ENCODE peak calls at places on chromosomes 6 and 20, in four cellular contexts. One of them, this sample, is unnamed.

GRCh38 chr20:10673176-10673830 is 496 bp downstream of the JAG1 start:
- DNase-seq in pancreas: peak; percentile 85
- DNase-seq in CD8-positive, alpha-beta T cell: no peak
- DNase-seq in adrenal gland: no peak
- DNase-seq in this sample: peak; percentile 17

GRCh38 chr6:149233056-149233715 is 84.3 kb upstream of the TAB2 start:
- DNase-seq in adrenal gland: no peak
- DNase-seq in pancreas: no peak
- DNase-seq in CD8-positive, alpha-beta T cell: peak; percentile 31
- DNase-seq in this sample: no peak

GRCh38 chr6:2524090-2524489 is 226.6 kb downstream of the MYLK4 start:
- DNase-seq in CD8-positive, alpha-beta T cell: no peak
- DNase-seq in adrenal gland: no peak
- DNase-seq in pancreas: no peak
- DNase-seq in this sample: no peak

GRCh38 chr6:25404693-25405169 is 125.6 kb downstream of the CARMIL1 start:
- DNase-seq in adrenal gland: no peak
- DNase-seq in CD8-positive, alpha-beta T cell: peak; percentile 32
- DNase-seq in pancreas: no peak
- DNase-seq in this sample: no peak

GRCh38 chr6:40397287-40398033 is 189.7 kb downstream of the LRFN2 start:
- DNase-seq in CD8-positive, alpha-beta T cell: no peak
- DNase-seq in adrenal gland: no peak
- DNase-seq in pancreas: no peak
- DNase-seq in this sample: no peak

GRCh38 chr20:36035720-36036119 is 67.3 kb downstream of the CNBD2 start:
- DNase-seq in pancreas: no peak
- DNase-seq in adrenal gland: no peak
- DNase-seq in CD8-positive, alpha-beta T cell: no peak
- DNase-seq in this sample: no peak

GRCh38 chr6:41713161-41713649 is 22.2 kb downstream of the TFEB start:
- DNase-seq in pancreas: peak; percentile 90
- DNase-seq in CD8-positive, alpha-beta T cell: no peak
- DNase-seq in adrenal gland: peak; percentile 70
- DNase-seq in this sample: no peak

GRCh38 chr6:21500314-21500713 is 93.2 kb upstream of the SOX4 start:
- DNase-seq in adrenal gland: no peak
- DNase-seq in CD8-positive, alpha-beta T cell: no peak
- DNase-seq in pancreas: no peak
- DNase-seq in this sample: peak; percentile 44

GRCh38 chr6:29702519-29703103 is 20.6 kb upstream of the HLA-F start:
- DNase-seq in pancreas: peak; percentile 80
- DNase-seq in adrenal gland: no peak
- DNase-seq in CD8-positive, alpha-beta T cell: peak; percentile 69
- DNase-seq in this sample: peak; percentile 91

GRCh38 chr20:51966296-51966971 is 164.1 kb upstream of the SALL4 start:
- DNase-seq in pancreas: no peak
- DNase-seq in CD8-positive, alpha-beta T cell: no peak
- DNase-seq in adrenal gland: peak; percentile 43
- DNase-seq in this sample: peak; percentile 61

GRCh38 chr6:135280375-135281136 is 99.4 kb downstream of the MYB start:
- DNase-seq in CD8-positive, alpha-beta T cell: no peak
- DNase-seq in pancreas: no peak
- DNase-seq in adrenal gland: no peak
- DNase-seq in this sample: no peak

GRCh38 chr20:4555188-4555893 is 166.4 kb upstream of the PRND start:
- DNase-seq in CD8-positive, alpha-beta T cell: no peak
- DNase-seq in adrenal gland: no peak
- DNase-seq in pancreas: no peak
- DNase-seq in this sample: peak; percentile 27

GRCh38 chr20:12056836-12057235 is 139.1 kb downstream of the BTBD3 start:
- DNase-seq in pancreas: no peak
- DNase-seq in adrenal gland: no peak
- DNase-seq in CD8-positive, alpha-beta T cell: no peak
- DNase-seq in this sample: peak; percentile 18

GRCh38 chr20:57153238-57153905 is 113.1 kb downstream of the BMP7 start:
- DNase-seq in pancreas: no peak
- DNase-seq in CD8-positive, alpha-beta T cell: no peak
- DNase-seq in adrenal gland: no peak
- DNase-seq in this sample: no peak

GRCh38 chr6:160024152-160024551 is 55.3 kb downstream of the IGF2R start:
- DNase-seq in pancreas: no peak
- DNase-seq in CD8-positive, alpha-beta T cell: no peak
- DNase-seq in adrenal gland: no peak
- DNase-seq in this sample: no peak

GRCh38 chr20:44702776-44703175 is 12.4 kb upstream of the CCN5 start:
- DNase-seq in adrenal gland: peak; percentile 96
- DNase-seq in pancreas: peak; percentile 51
- DNase-seq in CD8-positive, alpha-beta T cell: no peak
- DNase-seq in this sample: no peak

GRCh38 chr6:94190030-94190429 is 770.7 kb upstream of the EPHA7 start:
- DNase-seq in adrenal gland: no peak
- DNase-seq in pancreas: no peak
- DNase-seq in CD8-positive, alpha-beta T cell: no peak
- DNase-seq in this sample: no peak

GRCh38 chr6:93779086-93779858 is 359.9 kb upstream of the EPHA7 start:
- DNase-seq in CD8-positive, alpha-beta T cell: no peak
- DNase-seq in pancreas: no peak
- DNase-seq in adrenal gland: no peak
- DNase-seq in this sample: no peak

GRCh38 chr6:56002336-56002735 is 126.9 kb upstream of the BMP5 start:
- DNase-seq in adrenal gland: no peak
- DNase-seq in CD8-positive, alpha-beta T cell: no peak
- DNase-seq in pancreas: no peak
- DNase-seq in this sample: no peak

GRCh38 chr6:90468080-90468479 is 118.8 kb downstream of the MAP3K7 start:
- DNase-seq in CD8-positive, alpha-beta T cell: no peak
- DNase-seq in adrenal gland: no peak
- DNase-seq in pancreas: no peak
- DNase-seq in this sample: no peak

GRCh38 chr6:131443514-131443913 is 129.5 kb upstream of the ARG1 start:
- DNase-seq in CD8-positive, alpha-beta T cell: peak; percentile 4
- DNase-seq in pancreas: no peak
- DNase-seq in adrenal gland: no peak
- DNase-seq in this sample: no peak

GRCh38 chr6:83365931-83366330 is 64.9 kb downstream of the ME1 start:
- DNase-seq in adrenal gland: no peak
- DNase-seq in CD8-positive, alpha-beta T cell: no peak
- DNase-seq in pancreas: no peak
- DNase-seq in this sample: no peak

GRCh38 chr20:47237715-47238114 is 118.8 kb downstream of the ZMYND8 start:
- DNase-seq in adrenal gland: no peak
- DNase-seq in CD8-positive, alpha-beta T cell: no peak
- DNase-seq in pancreas: no peak
- DNase-seq in this sample: no peak
- H3K36me3 ChIP-seq in adrenal gland: no peaks in the 10 kb centered on the region
- H3K36me3 ChIP-seq in CD8-positive, alpha-beta T cell: peaks cover 38% of the 10 kb centered on the region
- H3K36me3 ChIP-seq in pancreas: peaks cover 48% of the 10 kb centered on the region
- H3K36me3 ChIP-seq in this sample: peaks cover 64% of the 10 kb centered on the region

GRCh38 chr6:7126759-7127158 is 19.0 kb downstream of the RREB1 start:
- DNase-seq in pancreas: no peak
- DNase-seq in adrenal gland: peak; percentile 49
- DNase-seq in CD8-positive, alpha-beta T cell: no peak
- DNase-seq in this sample: no peak

GRCh38 chr6:7124114-7124513 is 16.4 kb downstream of the RREB1 start:
- DNase-seq in CD8-positive, alpha-beta T cell: no peak
- DNase-seq in pancreas: no peak
- DNase-seq in adrenal gland: no peak
- DNase-seq in this sample: peak; percentile 1

GRCh38 chr6:7122684-7123083 is 14.9 kb downstream of the RREB1 start:
- DNase-seq in pancreas: no peak
- DNase-seq in adrenal gland: no peak
- DNase-seq in CD8-positive, alpha-beta T cell: no peak
- DNase-seq in this sample: peak; percentile 2

GRCh38 chr6:7125290-7125689 is 17.5 kb downstream of the RREB1 start:
- DNase-seq in adrenal gland: no peak
- DNase-seq in pancreas: no peak
- DNase-seq in CD8-positive, alpha-beta T cell: no peak
- DNase-seq in this sample: no peak

GRCh38 chr6:7124631-7125030 is 16.9 kb downstream of the RREB1 start:
- DNase-seq in pancreas: no peak
- DNase-seq in adrenal gland: no peak
- DNase-seq in CD8-positive, alpha-beta T cell: no peak
- DNase-seq in this sample: peak; percentile 16
- H3K36me3 ChIP-seq in pancreas: no peaks in the 10 kb centered on the region
- H3K36me3 ChIP-seq in adrenal gland: no peaks in the 10 kb centered on the region
- H3K36me3 ChIP-seq in CD8-positive, alpha-beta T cell: no peaks in the 10 kb centered on the region
- H3K36me3 ChIP-seq in this sample: peaks cover 34% of the 10 kb centered on the region

DNA sequence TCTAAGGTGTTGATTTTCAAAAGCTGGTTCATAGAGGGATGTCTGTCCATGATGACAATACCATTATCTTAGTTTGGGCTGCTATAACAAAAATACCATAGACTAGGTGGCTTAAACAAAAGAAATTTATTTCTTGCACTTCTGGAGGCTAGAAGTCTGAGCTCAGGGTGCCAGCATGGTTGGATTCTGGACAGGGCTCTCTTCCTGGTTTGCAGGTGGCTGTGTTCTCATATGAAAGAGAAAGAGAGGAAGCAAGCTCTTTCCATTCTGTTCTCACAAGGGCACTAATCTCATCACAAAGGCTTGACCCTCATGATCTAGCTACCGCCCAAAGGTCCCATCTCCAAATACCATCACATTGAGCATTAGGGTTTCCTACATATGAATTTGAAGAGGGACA is 144.5 kb upstream of the SLC24A3 start:
- DNase-seq in CD8-positive, alpha-beta T cell: no peak
- DNase-seq in pancreas: no peak
- DNase-seq in adrenal gland: no peak
- DNase-seq in this sample: no peak
- H3K36me3 ChIP-seq in CD8-positive, alpha-beta T cell: no peaks in the 10 kb centered on the region
- H3K36me3 ChIP-seq in pancreas: no peaks in the 10 kb centered on the region
- H3K36me3 ChIP-seq in adrenal gland: no peaks in the 10 kb centered on the region
- H3K36me3 ChIP-seq in this sample: no peaks in the 10 kb centered on the region

GRCh38 chr6:31690231-31691077 is 9.6 kb upstream of the LY6G5C start:
- DNase-seq in adrenal gland: no peak
- DNase-seq in pancreas: no peak
- DNase-seq in CD8-positive, alpha-beta T cell: no peak
- DNase-seq in this sample: no peak
- H3K36me3 ChIP-seq in adrenal gland: no peaks in the 10 kb centered on the region
- H3K36me3 ChIP-seq in pancreas: peaks cover 20% of the 10 kb centered on the region
- H3K36me3 ChIP-seq in CD8-positive, alpha-beta T cell: peaks cover 69% of the 10 kb centered on the region
- H3K36me3 ChIP-seq in this sample: peaks cover 82% of the 10 kb centered on the region

GRCh38 chr6:118905084-118905483 is 11.1 kb downstream of the ASF1A start:
- DNase-seq in adrenal gland: no peak
- DNase-seq in CD8-positive, alpha-beta T cell: no peak
- DNase-seq in pancreas: no peak
- DNase-seq in this sample: no peak
- H3K36me3 ChIP-seq in adrenal gland: no peaks in the 10 kb centered on the region
- H3K36me3 ChIP-seq in CD8-positive, alpha-beta T cell: peaks cover 49% of the 10 kb centered on the region
- H3K36me3 ChIP-seq in pancreas: peaks cover 28% of the 10 kb centered on the region
- H3K36me3 ChIP-seq in this sample: peaks cover 88% of the 10 kb centered on the region

GRCh38 chr6:45439861-45440388 is 62.2 kb upstream of the SUPT3H start:
- DNase-seq in CD8-positive, alpha-beta T cell: no peak
- DNase-seq in pancreas: no peak
- DNase-seq in adrenal gland: no peak
- DNase-seq in this sample: no peak

GRCh38 chr6:45445364-45445748 is 67.6 kb upstream of the SUPT3H start:
- DNase-seq in pancreas: no peak
- DNase-seq in CD8-positive, alpha-beta T cell: no peak
- DNase-seq in adrenal gland: no peak
- DNase-seq in this sample: no peak

GRCh38 chr6:45445749-45446454 is 68.2 kb upstream of the SUPT3H start:
- DNase-seq in pancreas: no peak
- DNase-seq in adrenal gland: peak; percentile 84
- DNase-seq in CD8-positive, alpha-beta T cell: no peak
- DNase-seq in this sample: no peak

GRCh38 chr6:45441811-45442453 is 64.2 kb upstream of the SUPT3H start:
- DNase-seq in adrenal gland: no peak
- DNase-seq in pancreas: no peak
- DNase-seq in CD8-positive, alpha-beta T cell: no peak
- DNase-seq in this sample: no peak

GRCh38 chr6:45442716-45443115 is 65.0 kb upstream of the SUPT3H start:
- DNase-seq in CD8-positive, alpha-beta T cell: no peak
- DNase-seq in pancreas: no peak
- DNase-seq in adrenal gland: no peak
- DNase-seq in this sample: no peak
- H3K36me3 ChIP-seq in CD8-positive, alpha-beta T cell: peaks cover 10% of the 10 kb centered on the region
- H3K36me3 ChIP-seq in pancreas: no peaks in the 10 kb centered on the region
- H3K36me3 ChIP-seq in adrenal gland: no peaks in the 10 kb centered on the region
- H3K36me3 ChIP-seq in this sample: no peaks in the 10 kb centered on the region

GRCh38 chr20:61682114-61682997 is 383.3 kb downstream of the TAF4 start:
- DNase-seq in adrenal gland: no peak
- DNase-seq in pancreas: no peak
- DNase-seq in CD8-positive, alpha-beta T cell: no peak
- DNase-seq in this sample: no peak

GRCh38 chr20:61684136-61684535 is 381.5 kb downstream of the TAF4 start:
- DNase-seq in adrenal gland: no peak
- DNase-seq in CD8-positive, alpha-beta T cell: no peak
- DNase-seq in pancreas: no peak
- DNase-seq in this sample: no peak

GRCh38 chr20:61684583-61685235 is 381.0 kb downstream of the TAF4 start:
- DNase-seq in CD8-positive, alpha-beta T cell: no peak
- DNase-seq in pancreas: no peak
- DNase-seq in adrenal gland: no peak
- DNase-seq in this sample: no peak

GRCh38 chr20:61683721-61684120 is 382.0 kb downstream of the TAF4 start:
- DNase-seq in adrenal gland: no peak
- DNase-seq in CD8-positive, alpha-beta T cell: no peak
- DNase-seq in pancreas: no peak
- DNase-seq in this sample: no peak

DNA sequence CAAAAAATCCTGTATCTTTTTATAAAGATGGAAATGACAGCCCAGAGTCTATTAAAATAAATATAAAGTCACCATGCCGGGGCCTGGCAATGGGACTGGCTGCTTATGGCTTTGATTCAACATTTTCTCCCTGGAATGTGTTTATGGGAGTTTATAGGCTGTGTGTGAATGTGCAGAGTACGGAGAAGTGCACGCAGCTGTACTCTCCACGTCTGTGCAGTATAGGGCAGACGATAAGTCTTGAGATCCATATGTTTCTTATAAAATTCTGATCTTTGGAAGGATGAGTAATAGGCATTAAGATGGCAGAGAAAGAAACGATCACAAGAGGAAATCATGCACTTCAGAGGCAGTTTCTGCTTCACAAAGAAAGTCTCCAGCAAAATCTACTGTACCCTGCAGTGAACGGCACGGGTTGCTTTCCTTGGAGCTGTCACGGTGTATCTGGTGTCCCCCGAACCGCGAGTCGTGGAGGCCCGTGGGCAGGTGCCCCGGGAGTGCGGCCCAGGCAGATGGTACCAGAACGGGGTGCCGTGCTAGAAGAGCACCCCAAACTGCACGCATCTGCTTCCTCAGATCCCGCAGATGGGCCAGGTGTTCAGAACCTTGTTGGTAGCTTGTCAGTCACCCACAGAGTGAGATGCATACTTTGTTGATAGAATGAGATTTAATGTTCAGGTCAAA is 382.5 kb downstream of the TAF4 start:
- DNase-seq in adrenal gland: no peak
- DNase-seq in pancreas: no peak
- DNase-seq in CD8-positive, alpha-beta T cell: no peak
- DNase-seq in this sample: no peak
- H3K36me3 ChIP-seq in adrenal gland: no peaks in the 10 kb centered on the region
- H3K36me3 ChIP-seq in pancreas: no peaks in the 10 kb centered on the region
- H3K36me3 ChIP-seq in CD8-positive, alpha-beta T cell: no peaks in the 10 kb centered on the region
- H3K36me3 ChIP-seq in this sample: no peaks in the 10 kb centered on the region

This sample was measured in WERI-Rb-1.